ENCODE peak calls at places on chromosomes 5 and 9, in six cellular contexts. G, I, A, T, E and Z are unnamed samples.

GRCh38 chr9:134811673-134812668 is 68.6 kb upstream of the FCN2 start:
- DNase-seq in E (peak), T (no peak), I (no peak), G (no peak), A (no peak), Z (no peak)

GRCh38 chr5:171776747-171777419 is 8.7 kb upstream of the SMIM23 start:
- DNase-seq in G (peak), T (no peak), E (peak), A (no peak), I (no peak), Z (no peak)

GRCh38 chr9:100639851-100640250 is 62.0 kb downstream of the CAVIN4 start:
- DNase-seq in G (no peak), A (no peak), T (no peak), E (no peak), I (no peak), Z (no peak)

GRCh38 chr5:134507495-134507894 is 18.0 kb upstream of the JADE2 start:
- DNase-seq in E (no peak), G (no peak), I (peak), A (no peak), T (no peak), Z (no peak)

GRCh38 chr9:133476036-133476435 is 2.9 kb downstream of the SLC2A6 start:
- DNase-seq in A (no peak), E (no peak), I (no peak), G (no peak), T (peak), Z (no peak)

GRCh38 chr5:161299053-161299452 is 247.5 kb downstream of the GABRB2 start:
- DNase-seq in I (no peak), G (no peak), E (no peak), A (no peak), T (no peak), Z (no peak)

GRCh38 chr9:119216891-119217290 is 152.3 kb downstream of the BRINP1 start:
- DNase-seq in I (no peak), E (peak), G (no peak), T (no peak), A (no peak), Z (no peak)

GRCh38 chr9:121985792-121986494 is 107.2 kb downstream of the TTLL11 start:
- DNase-seq in E (peak), T (peak), A (no peak), G (no peak), I (no peak), Z (no peak)

DNA sequence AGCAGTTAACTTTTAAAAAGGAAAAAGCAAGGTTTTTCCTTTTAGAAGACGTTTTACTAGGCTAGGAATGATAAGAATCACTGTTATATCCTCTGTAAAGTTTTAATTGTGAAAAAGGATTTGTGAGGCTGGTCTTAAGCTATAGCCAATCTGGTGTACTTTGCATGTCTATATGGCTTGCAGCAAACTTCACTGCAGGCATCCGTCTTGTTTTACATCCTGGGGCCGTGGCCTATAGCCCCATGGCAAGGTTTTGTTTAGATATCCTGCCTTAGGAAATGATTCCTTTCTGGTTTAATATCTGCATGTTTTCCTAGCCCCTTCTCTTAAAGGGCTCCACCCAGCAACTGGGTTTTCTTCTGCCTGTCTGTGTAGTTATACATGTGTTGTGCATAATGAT is 272.8 kb downstream of the ICE1 start:
- DNase-seq in E (no peak), T (no peak), I (no peak), G (no peak), A (no peak), Z (no peak)
- H3K27ac ChIP-seq in E (no peak), T (no peak), I (no peak), G (no peak), A (no peak), Z (no peak)

GRCh38 chr9:95667789-95668188 is 151.0 kb upstream of the PTCH1 start:
- DNase-seq in I (no peak), G (no peak), E (no peak), T (no peak), A (no peak), Z (no peak)

GRCh38 chr9:95669253-95669652 is 152.5 kb upstream of the PTCH1 start:
- DNase-seq in I (no peak), E (no peak), T (no peak), A (no peak), G (no peak), Z (no peak)

GRCh38 chr9:95670122-95670521 is 153.4 kb upstream of the PTCH1 start:
- DNase-seq in I (no peak), A (no peak), G (no peak), T (no peak), E (no peak), Z (no peak)

GRCh38 chr9:95666096-95666784 is 149.5 kb upstream of the PTCH1 start:
- DNase-seq in E (no peak), I (no peak), G (no peak), T (no peak), A (no peak), Z (no peak)

DNA sequence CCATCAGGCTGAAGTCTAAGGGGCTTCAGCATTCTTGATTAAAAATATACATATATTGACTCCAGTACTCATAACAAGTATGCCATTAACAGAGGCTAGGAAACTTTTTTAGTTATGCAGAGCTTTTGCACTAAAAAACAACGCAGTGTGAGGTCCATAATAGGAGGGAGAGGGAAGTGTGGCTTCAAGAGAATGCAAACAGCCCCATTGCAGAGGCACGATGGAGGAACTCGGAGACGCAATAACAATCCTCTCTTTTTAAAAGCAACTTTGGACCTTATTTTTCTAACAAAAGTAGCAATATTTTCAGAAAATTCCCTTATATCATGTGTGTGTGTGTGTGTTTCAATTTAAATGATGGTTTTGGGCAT is 150.0 kb upstream of the PTCH1 start:
- DNase-seq in I (no peak), T (no peak), G (no peak), E (no peak), A (no peak), Z (no peak)
- H3K27ac ChIP-seq in I (no peak), T (no peak), G (no peak), E (no peak), A (no peak), Z (no peak)

GRCh38 chr5:35345222-35345621 is 114.9 kb upstream of the PRLR start:
- DNase-seq in G (no peak), E (no peak), I (no peak), A (no peak), T (no peak), Z (no peak)
- H3K27ac ChIP-seq in G (no peak), E (no peak), I (no peak), A (no peak), T (no peak), Z (no peak)

GRCh38 chr9:136979769-136980587 is 2.7 kb downstream of the PTGDS start:
- DNase-seq in E (no peak), G (no peak), T (peak), A (no peak), I (no peak), Z (no peak)

GRCh38 chr9:136981588-136982231 is 1.1 kb upstream of the LCNL1 start:
- DNase-seq in I (no peak), E (no peak), T (peak), G (no peak), A (no peak), Z (no peak)

GRCh38 chr9:136978865-136979544 is 1.7 kb downstream of the PTGDS start:
- DNase-seq in G (no peak), T (no peak), E (no peak), A (no peak), I (no peak), Z (no peak)

GRCh38 chr9:136982232-136983051 is at the start of gene LCNL1:
- DNase-seq in T (peak), E (no peak), I (no peak), G (no peak), A (no peak), Z (no peak)

GRCh38 chr9:136980669-136981478 is 1.9 kb upstream of the LCNL1 start:
- DNase-seq in T (peak), I (no peak), G (no peak), A (no peak), E (no peak), Z (no peak)
- H3K27ac ChIP-seq in T (no peak), I (no peak), G (no peak), A (peak), E (no peak), Z (no peak)

DNA sequence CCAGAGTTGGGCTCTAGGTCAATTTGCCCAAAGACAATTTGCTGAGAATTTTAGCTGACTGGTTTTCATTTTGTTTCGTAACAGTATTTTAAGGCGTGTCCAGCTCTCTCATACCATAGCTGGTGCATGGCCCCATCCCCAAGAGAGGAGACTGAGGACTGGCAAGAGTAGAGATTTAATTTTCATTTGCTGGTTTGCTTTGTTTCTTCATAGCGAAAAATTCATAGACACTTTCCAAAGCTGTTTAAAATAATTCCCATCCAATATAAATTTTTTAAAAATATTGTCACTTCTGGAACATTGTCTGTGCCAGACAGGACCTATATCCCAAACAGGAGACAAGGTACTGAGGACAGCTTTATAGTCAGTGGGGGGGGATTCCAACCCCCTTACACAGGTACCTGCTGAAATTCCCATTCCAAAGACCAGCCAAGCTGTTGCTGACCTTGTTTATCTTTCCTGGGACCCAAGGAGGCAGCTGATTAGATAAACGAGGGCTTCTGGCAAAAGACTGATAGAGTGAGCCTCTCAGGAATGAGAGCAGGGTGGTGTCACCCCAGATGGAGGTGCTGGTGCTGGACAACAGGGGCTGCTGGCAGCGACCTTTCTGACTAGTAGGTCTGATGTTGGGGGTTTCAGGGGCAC is 6.8 kb upstream of the ANGPTL2 start:
- DNase-seq in E (peak), I (no peak), G (no peak), T (no peak), A (no peak), Z (no peak)
- H3K27ac ChIP-seq in E (no peak), I (no peak), G (no peak), T (no peak), A (peak), Z (no peak)

GRCh38 chr5:1519631-1520141 is 4.1 kb downstream of the LPCAT1 start:
- DNase-seq in E (no peak), A (peak), T (no peak), G (peak), I (peak), Z (peak)

GRCh38 chr5:1515921-1516571 is 7.7 kb downstream of the LPCAT1 start:
- DNase-seq in E (peak), I (peak), T (peak), G (peak), A (peak), Z (no peak)

GRCh38 chr5:1515311-1515920 is 8.3 kb downstream of the LPCAT1 start:
- DNase-seq in A (peak), E (no peak), I (peak), G (no peak), T (no peak), Z (no peak)

GRCh38 chr5:1516615-1517601 is 6.9 kb downstream of the LPCAT1 start:
- DNase-seq in G (peak), E (peak), A (peak), I (peak), T (peak), Z (no peak)

DNA sequence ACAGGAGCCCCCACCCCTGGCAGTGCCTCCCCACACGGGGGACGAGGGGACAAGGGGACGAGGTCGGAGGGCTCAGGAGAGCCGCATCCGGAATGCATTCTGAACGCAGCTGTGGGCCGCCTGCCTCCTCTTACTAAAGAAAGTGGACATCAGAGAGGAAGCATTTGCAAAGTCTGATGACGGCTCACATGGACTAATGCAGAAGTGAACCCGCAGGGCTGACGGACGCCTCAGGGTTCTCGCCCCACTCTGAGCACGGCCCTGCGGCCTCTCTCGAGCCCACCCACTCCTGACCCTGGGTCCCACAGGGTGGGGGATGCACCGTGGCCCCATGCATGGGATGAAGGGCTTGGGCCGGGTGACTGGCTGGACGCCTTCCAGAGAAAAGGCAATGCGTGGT is 5.9 kb downstream of the LPCAT1 start:
- DNase-seq in A (peak), G (peak), T (peak), I (peak), E (no peak), Z (no peak)
- H3K27ac ChIP-seq in A (peak), G (peak), T (no peak), I (peak), E (no peak), Z (no peak)

GRCh38 chr5:150496098-150496497 is 11.8 kb upstream of the NDST1 start:
- DNase-seq in G (no peak), A (no peak), I (no peak), T (no peak), E (no peak), Z (no peak)
- H3K27ac ChIP-seq in G (no peak), A (peak), I (peak), T (no peak), E (peak), Z (no peak)